ENCODE peak calls at places on chromosomes 1 and 21, in four cellular contexts. O is sigmoid colon, F is activated B cell treated with CpG ODN at 0.5 μM for 24 hours, U is HFFc6. M is an unnamed sample.
A peak's percentile ranks its signal among the peaks of the same experiment; 100 is the strongest.

GRCh38 chr1:25572708-25573590 is 29.5 kb downstream of the LDLRAP1 start:
- DNase-seq in O (no peak), F (no peak), U (peak; percentile 50), M (peak; percentile 47)

GRCh38 chr1:223513309-223513708 is 120.1 kb downstream of the CCDC185 start:
- DNase-seq in O (no peak), F (no peak), U (no peak), M (no peak)

GRCh38 chr1:204977327-204977726 is 65.7 kb upstream of the CNTN2 start:
- DNase-seq in O (no peak), F (no peak), U (no peak), M (no peak)

GRCh38 chr1:89727517-89728312 is 93.1 kb upstream of the LRRC8D start:
- DNase-seq in O (no peak), F (no peak), U (no peak), M (no peak)

GRCh38 chr1:157992813-157993178 is 649 bp upstream of the KIRREL1 start:
- DNase-seq in O (no peak), F (no peak), U (no peak), M (no peak)

GRCh38 chr1:239806900-239807299 is 284.8 kb upstream of the FMN2 start:
- DNase-seq in O (no peak), F (no peak), U (no peak), M (no peak)

GRCh38 chr1:7113136-7113535 is 327.9 kb downstream of the CAMTA1 start:
- DNase-seq in O (no peak), F (no peak), U (no peak), M (no peak)

GRCh38 chr1:221724931-221725605 is 16.8 kb downstream of the DUSP10 start:
- DNase-seq in O (no peak), F (no peak), U (peak; percentile 54), M (peak; percentile 71)

GRCh38 chr1:92748138-92748537 is 36.8 kb downstream of the EVI5 start:
- DNase-seq in O (no peak), F (no peak), U (no peak), M (no peak)

GRCh38 chr1:25683177-25683576 is 66.6 kb downstream of the MAN1C1 start:
- DNase-seq in O (no peak), F (no peak), U (no peak), M (no peak)

GRCh38 chr1:176691251-176692228 is 228.6 kb downstream of the PAPPA2 start:
- DNase-seq in O (peak; percentile 69), F (no peak), U (peak; percentile 32), M (peak; percentile 55)

GRCh38 chr1:58456470-58456869 is 90.1 kb downstream of the OMA1 start:
- DNase-seq in O (no peak), F (no peak), U (peak; percentile 80), M (no peak)

DNA sequence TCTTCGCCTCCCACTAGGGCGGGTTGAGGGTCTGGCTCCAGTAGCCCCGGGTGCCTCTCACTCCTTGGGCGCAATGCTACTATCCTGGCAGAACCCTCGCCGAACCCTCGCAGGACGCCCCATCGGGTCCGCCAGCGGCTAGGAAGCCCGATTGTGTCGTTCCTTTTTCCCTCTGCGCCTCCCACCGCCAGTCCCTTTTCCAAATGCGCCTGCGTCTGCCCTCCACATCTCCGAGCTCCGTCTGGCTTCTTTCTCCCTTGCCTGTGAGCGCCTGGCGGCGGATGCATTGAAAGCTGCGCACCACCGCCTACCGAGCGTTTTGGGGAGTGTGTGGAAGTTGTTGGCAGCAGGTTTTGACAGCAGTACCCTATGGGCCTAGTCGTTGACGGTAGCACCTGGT is 1.0 kb upstream of the DIRAS3 start:
- DNase-seq in O (no peak), F (no peak), U (peak; percentile 71), M (peak; percentile 68)
- TF ChIP-seq CTCF in O (no peak), F (no peak), U (peak; percentile 60), M (peak; percentile 63)

DNA sequence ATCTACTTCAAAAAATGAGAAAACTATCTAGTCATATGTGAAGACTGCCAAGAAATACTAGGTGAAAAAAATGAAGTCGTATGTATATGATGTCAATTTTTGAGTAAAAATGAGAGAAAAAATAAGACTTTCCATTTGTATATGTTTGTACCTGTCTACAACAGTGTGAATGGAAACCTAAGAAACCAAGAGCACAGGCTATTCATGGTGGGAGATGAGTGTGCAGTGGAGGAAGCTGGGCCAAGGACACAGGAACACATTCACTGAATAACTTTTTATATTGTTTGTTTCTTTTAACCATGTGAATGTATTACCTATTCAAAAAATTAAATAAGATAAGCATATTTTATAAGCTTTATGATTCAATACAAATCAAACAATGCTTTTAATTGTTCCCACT is 67.0 kb downstream of the ERO1B start:
- DNase-seq in O (no peak), F (no peak), U (no peak), M (no peak)
- TF ChIP-seq CTCF in O (no peak), F (no peak), U (no peak), M (no peak)

GRCh38 chr1:118981436-118981835 is 6.7 kb downstream of the TBX15 start:
- DNase-seq in O (no peak), F (no peak), U (no peak), M (no peak)
- TF ChIP-seq CTCF in O (no peak), F (no peak), U (no peak), M (no peak)

GRCh38 chr21:38806153-38806941 is 618 bp downstream of the ETS2 start:
- DNase-seq in O (peak; percentile 78), F (peak; percentile 42), U (no peak), M (no peak)
- TF ChIP-seq CTCF in O (no peak), F (no peak), U (peak; percentile 52), M (peak; percentile 18)

DNA sequence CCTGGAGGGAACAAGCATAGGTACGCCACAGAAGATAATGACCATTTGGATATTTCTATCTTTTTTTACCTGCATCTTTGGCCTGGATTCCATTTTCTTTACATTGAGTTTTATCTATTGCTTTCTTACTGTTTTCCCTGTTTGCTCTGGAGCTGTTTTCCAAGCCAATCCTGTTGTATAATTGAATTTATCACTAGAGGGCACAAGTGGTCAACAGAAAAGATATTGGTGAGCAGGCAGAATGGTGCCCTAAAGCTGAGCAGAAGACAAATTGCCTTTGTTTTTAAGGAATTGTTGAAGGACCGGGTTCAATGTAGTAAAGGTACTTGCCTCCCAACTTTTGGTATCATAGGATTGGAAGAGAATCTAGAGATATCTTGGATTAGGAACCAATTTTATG is 152.8 kb downstream of the PPP1R12B start:
- DNase-seq in O (no peak), F (no peak), U (peak; percentile 60), M (peak; percentile 43)
- TF ChIP-seq CTCF in O (no peak), F (no peak), U (peak; percentile 78), M (peak; percentile 38)

DNA sequence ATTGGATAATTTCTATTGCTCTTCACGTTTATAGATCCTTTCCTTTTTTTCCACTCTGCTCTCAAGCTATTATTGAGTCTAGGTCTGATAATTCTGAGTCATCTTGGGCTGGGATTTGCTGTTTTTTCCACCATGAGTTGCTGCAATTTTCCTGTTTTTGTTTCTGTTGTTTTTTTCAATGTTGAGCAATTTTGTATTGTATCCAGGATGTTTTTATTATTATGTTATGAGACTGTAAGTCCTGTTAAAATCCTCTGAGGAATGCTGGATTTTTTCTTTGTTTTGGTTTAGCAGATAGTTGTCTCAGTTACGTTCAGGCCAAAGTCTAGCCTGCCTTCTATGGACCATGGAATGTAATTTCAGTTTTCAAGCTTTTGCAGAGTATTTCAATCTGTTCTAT is 13.0 kb upstream of the SLC35A3 start:
- DNase-seq in O (no peak), F (no peak), U (peak; percentile 75), M (no peak)
- TF ChIP-seq CTCF in O (no peak), F (no peak), U (peak; percentile 19), M (peak; percentile 8)

GRCh38 chr1:15803380-15803779 is 4.1 kb downstream of the UQCRHL start:
- DNase-seq in O (no peak), F (peak; percentile 17), U (peak; percentile 22), M (peak; percentile 36)
- TF ChIP-seq CTCF in O (no peak), F (no peak), U (peak; percentile 71), M (peak; percentile 45)

GRCh38 chr1:192543445-192543844 is 32.1 kb upstream of the RGS1 start:
- DNase-seq in O (no peak), F (no peak), U (no peak), M (no peak)

GRCh38 chr1:192550922-192551534 is 24.5 kb upstream of the RGS1 start:
- DNase-seq in O (no peak), F (no peak), U (peak; percentile 91), M (peak; percentile 92)

GRCh38 chr1:192544983-192545393 is 30.6 kb upstream of the RGS1 start:
- DNase-seq in O (no peak), F (no peak), U (peak; percentile 56), M (peak; percentile 89)

GRCh38 chr1:192546596-192547199 is 28.9 kb upstream of the RGS1 start:
- DNase-seq in O (no peak), F (no peak), U (no peak), M (no peak)

GRCh38 chr1:192545781-192546521 is 29.6 kb upstream of the RGS1 start:
- DNase-seq in O (no peak), F (no peak), U (no peak), M (no peak)
- TF ChIP-seq CTCF in O (no peak), F (no peak), U (peak; percentile 64), M (no peak)